ENCODE peak calls at places on chromosomes 11 and 22, in five cellular contexts. H, O, L, G and F are unnamed samples.

GRCh38 chr11:75293903-75294302 is 53.3 kb downstream of the TPBGL start:
- DNase-seq in H (no peak), O (no peak), L (no peak), G (no peak), F (no peak)

GRCh38 chr11:80390546-80390945 is 949.7 kb upstream of the TENM4 start:
- DNase-seq in H (no peak), O (no peak), L (no peak), G (no peak), F (no peak)

GRCh38 chr22:49011379-49011768 is 816.3 kb downstream of the BRD1 start:
- DNase-seq in H (no peak), O (no peak), L (no peak), G (no peak), F (no peak)

GRCh38 chr22:45309422-45310227 is at the start of gene FAM118A:
- DNase-seq in H (peak), O (peak), L (peak), G (peak), F (peak)

GRCh38 chr11:71490731-71491390 is 36.2 kb upstream of the KRTAP5-7 start:
- DNase-seq in H (no peak), O (no peak), L (no peak), G (no peak), F (no peak)

GRCh38 chr22:38867496-38868285 is 4.3 kb downstream of the CBX6 start:
- DNase-seq in H (no peak), O (no peak), L (no peak), G (no peak), F (no peak)

GRCh38 chr22:25130462-25130861 is 69.2 kb upstream of the CRYBB3 start:
- DNase-seq in H (no peak), O (no peak), L (no peak), G (no peak), F (no peak)

GRCh38 chr11:115207916-115208315 is 296.3 kb downstream of the CADM1 start:
- DNase-seq in H (no peak), O (no peak), L (no peak), G (no peak), F (no peak)

GRCh38 chr11:119880873-119881272 is 151.9 kb upstream of the NECTIN1 start:
- DNase-seq in H (no peak), O (no peak), L (no peak), G (no peak), F (no peak)

GRCh38 chr11:65069217-65069616 is 10.9 kb upstream of the NAALADL1 start:
- DNase-seq in H (no peak), O (no peak), L (no peak), G (no peak), F (no peak)

GRCh38 chr11:66651011-66651410 is 12.5 kb downstream of the RBM4 start:
- DNase-seq in H (no peak), O (no peak), L (peak), G (no peak), F (no peak)

GRCh38 chr22:38282397-38282796 is 9.6 kb upstream of the TMEM184B start:
- DNase-seq in H (no peak), O (no peak), L (no peak), G (no peak), F (no peak)

GRCh38 chr11:114036156-114036811 is 23.2 kb upstream of the ZBTB16 start:
- DNase-seq in H (peak), O (peak), L (peak), G (peak), F (peak)

GRCh38 chr11:93906486-93906885 is 56.1 kb upstream of the VSTM5 start:
- DNase-seq in H (no peak), O (no peak), L (peak), G (no peak), F (no peak)

GRCh38 chr11:47186937-47187681 is 875 bp upstream of the PACSIN3 start:
- DNase-seq in H (no peak), O (peak), L (peak), G (no peak), F (peak)

GRCh38 chr11:46698597-46698996 is 1.8 kb downstream of the ARHGAP1 start:
- DNase-seq in H (no peak), O (no peak), L (no peak), G (no peak), F (no peak)

GRCh38 chr11:44094260-44094868 is 1.1 kb upstream of the EXT2 start:
- DNase-seq in H (peak), O (peak), L (peak), G (peak), F (peak)

GRCh38 chr11:68523743-68524142 is 63.2 kb downstream of the PPP6R3 start:
- DNase-seq in H (no peak), O (no peak), L (no peak), G (no peak), F (no peak)

GRCh38 chr11:68212421-68213134 is 518 bp downstream of the KMT5B start:
- DNase-seq in H (peak), O (peak), L (peak), G (peak), F (peak)

GRCh38 chr22:47193606-47194316 is 431.3 kb downstream of the TBC1D22A start:
- DNase-seq in H (no peak), O (no peak), L (no peak), G (no peak), F (no peak)

GRCh38 chr11:96635655-96636054 is 245.8 kb downstream of the JRKL start:
- DNase-seq in H (no peak), O (no peak), L (no peak), G (no peak), F (no peak)

GRCh38 chr11:12540075-12540685 is 134.0 kb upstream of the TEAD1 start:
- DNase-seq in H (no peak), O (no peak), L (peak), G (no peak), F (no peak)

GRCh38 chr11:121775276-121775675 is 322.5 kb upstream of the SORL1-AS1 start:
- DNase-seq in H (no peak), O (no peak), L (no peak), G (no peak), F (no peak)

GRCh38 chr22:28855355-28856094 is 27.8 kb upstream of the ZNRF3 start:
- DNase-seq in H (peak), O (peak), L (peak), G (peak), F (peak)

GRCh38 chr11:110128161-110128560 is 35.0 kb downstream of the ZC3H12C start:
- DNase-seq in H (no peak), O (no peak), L (no peak), G (no peak), F (no peak)

GRCh38 chr11:69319255-69320106 is 25.5 kb downstream of the MYEOV start:
- DNase-seq in H (no peak), O (no peak), L (no peak), G (no peak), F (no peak)

GRCh38 chr11:121418625-121419114 is 33.4 kb upstream of the SORL1 start:
- DNase-seq in H (no peak), O (peak), L (no peak), G (no peak), F (peak)

GRCh38 chr22:19277785-19278184 is 13.7 kb downstream of the CLTCL1 start:
- DNase-seq in H (no peak), O (no peak), L (no peak), G (no peak), F (no peak)

GRCh38 chr11:69398529-69399492 is 82.7 kb upstream of the LINC01488 start:
- DNase-seq in H (no peak), O (no peak), L (no peak), G (no peak), F (no peak)

GRCh38 chr11:83047515-83048225 is 24.0 kb downstream of the RAB30 start:
- DNase-seq in H (no peak), O (no peak), L (peak), G (no peak), F (no peak)